ENCODE peak calls at places on chromosomes 2 and 18, in ten cellular contexts. V is uterus; C is pancreas; Y is CD4-positive, alpha-beta T cell; K is aorta; S is IMR-90; O is GM12878; H is tibial nerve; J is WERI-Rb-1; A is heart left ventricle. X is an unnamed sample. For H3K27me3, the result is how much of the 10 kb centered on the place peaks cover.

GRCh38 chr2:176814274-176814673 is 398.3 kb upstream of the HNRNPA3 start:
- DNase-seq in V (no peak), C (no peak), Y (no peak), K (no peak), S (no peak), O (no peak), H (no peak), J (no peak), A (no peak), X (no peak)

GRCh38 chr2:30336978-30337841 is 105.9 kb downstream of the LBH start:
- DNase-seq in V (no peak), C (no peak), Y (peak), K (no peak), S (peak), O (peak), H (no peak), J (no peak), A (no peak), X (no peak)

GRCh38 chr2:171317492-171318125 is 116.2 kb downstream of the METTL8 start:
- DNase-seq in V (no peak), C (no peak), Y (no peak), K (no peak), S (no peak), O (peak), H (no peak), J (no peak), A (no peak), X (no peak)

GRCh38 chr2:236795861-236796219 is 226.2 kb downstream of the ACKR3 start:
- DNase-seq in V (no peak), C (no peak), Y (no peak), K (no peak), S (no peak), O (no peak), H (no peak), J (no peak), A (no peak), X (no peak)

GRCh38 chr2:42959993-42960834 is 167.8 kb upstream of the HAAO start:
- DNase-seq in V (no peak), C (no peak), Y (no peak), K (no peak), S (no peak), O (no peak), H (no peak), J (no peak), A (peak), X (no peak)

GRCh38 chr18:44927127-44927849 is 246.6 kb downstream of the SETBP1 start:
- DNase-seq in V (no peak), C (no peak), Y (no peak), K (no peak), S (no peak), O (no peak), H (no peak), J (no peak), A (no peak), X (no peak)

GRCh38 chr18:56647071-56647470 is 4.1 kb upstream of the WDR7 start:
- DNase-seq in V (no peak), C (no peak), Y (no peak), K (no peak), S (no peak), O (no peak), H (no peak), J (no peak), A (no peak), X (no peak)

GRCh38 chr2:111930875-111931274 is 32.5 kb downstream of the MERTK start:
- DNase-seq in V (no peak), C (no peak), Y (no peak), K (no peak), S (peak), O (peak), H (no peak), J (no peak), A (no peak), X (no peak)

GRCh38 chr18:40555914-40556313 is 1399.1 kb upstream of the PIK3C3 start:
- DNase-seq in V (no peak), C (no peak), Y (no peak), K (no peak), S (peak), O (no peak), H (no peak), J (no peak), A (no peak), X (no peak)

GRCh38 chr2:14901740-14902139 is 269.2 kb downstream of the LRATD1 start:
- DNase-seq in V (no peak), C (no peak), Y (no peak), K (no peak), S (no peak), O (no peak), H (no peak), J (no peak), A (no peak), X (no peak)

GRCh38 chr18:43139288-43139946 is 23.9 kb upstream of the RIT2 start:
- DNase-seq in V (no peak), C (no peak), Y (no peak), K (no peak), S (no peak), O (no peak), H (no peak), J (no peak), A (peak), X (peak)

GRCh38 chr2:68435605-68436004 is 31.5 kb downstream of the FBXO48 start:
- DNase-seq in V (no peak), C (no peak), Y (no peak), K (no peak), S (peak), O (no peak), H (no peak), J (no peak), A (no peak), X (no peak)

GRCh38 chr2:226467221-226467620 is 332.4 kb downstream of the IRS1 start:
- DNase-seq in V (no peak), C (no peak), Y (no peak), K (no peak), S (no peak), O (no peak), H (no peak), J (no peak), A (no peak), X (no peak)

GRCh38 chr2:179898873-179899272 is 37.5 kb upstream of the ZNF385B start:
- DNase-seq in V (no peak), C (no peak), Y (no peak), K (no peak), S (peak), O (no peak), H (no peak), J (peak), A (no peak), X (peak)

GRCh38 chr2:224909885-224910517 is 132.3 kb downstream of the DOCK10 start:
- DNase-seq in V (peak), C (no peak), Y (no peak), K (peak), S (peak), O (no peak), H (peak), J (no peak), A (no peak), X (peak)

GRCh38 chr18:644395-645004 is 13.0 kb upstream of the TYMS start:
- DNase-seq in V (no peak), C (no peak), Y (no peak), K (no peak), S (no peak), O (peak), H (no peak), J (no peak), A (no peak), X (no peak)

GRCh38 chr2:241279413-241279812 is 36.1 kb downstream of the HDLBP start:
- DNase-seq in V (no peak), C (no peak), Y (no peak), K (no peak), S (peak), O (no peak), H (no peak), J (peak), A (no peak), X (no peak)

GRCh38 chr18:7447629-7448028 is 119.5 kb upstream of the PTPRM start:
- DNase-seq in V (no peak), C (no peak), Y (no peak), K (no peak), S (no peak), O (no peak), H (no peak), J (no peak), A (no peak), X (no peak)

GRCh38 chr2:159637988-159638501 is 21.7 kb upstream of the BAZ2B start:
- DNase-seq in V (no peak), C (no peak), Y (no peak), K (no peak), S (peak), O (no peak), H (no peak), J (no peak), A (no peak), X (no peak)

GRCh38 chr2:26647981-26648380 is 6.8 kb upstream of the CIB4 start:
- DNase-seq in V (no peak), C (no peak), Y (no peak), K (no peak), S (no peak), O (no peak), H (no peak), J (peak), A (no peak), X (no peak)

GRCh38 chr18:38250981-38251380 is 685.4 kb upstream of the CELF4 start:
- DNase-seq in V (no peak), C (no peak), Y (no peak), K (no peak), S (no peak), O (no peak), H (no peak), J (peak), A (no peak), X (no peak)

GRCh38 chr2:230640540-230641011 is 72.1 kb upstream of the CAB39 start:
- DNase-seq in V (no peak), C (no peak), Y (no peak), K (no peak), S (peak), O (no peak), H (no peak), J (no peak), A (no peak), X (no peak)

GRCh38 chr2:85132834-85133637 is at the start of gene TCF7L1:
- DNase-seq in V (peak), C (peak), Y (no peak), K (peak), S (peak), O (no peak), H (peak), J (peak), A (peak), X (peak)

GRCh38 chr2:208373460-208374089 is 33.0 kb upstream of the PTH2R start:
- DNase-seq in V (peak), C (no peak), Y (no peak), K (no peak), S (peak), O (no peak), H (peak), J (peak), A (no peak), X (peak)

GRCh38 chr2:205017381-205017780 is 472.1 kb downstream of the PARD3B start:
- DNase-seq in V (no peak), C (no peak), Y (no peak), K (no peak), S (no peak), O (no peak), H (no peak), J (no peak), A (no peak), X (no peak)

GRCh38 chr18:23563377-23564043 is 22.8 kb downstream of the NPC1 start:
- DNase-seq in V (no peak), C (no peak), Y (no peak), K (no peak), S (peak), O (no peak), H (no peak), J (no peak), A (no peak), X (no peak)

GRCh38 chr18:36419188-36419912 is 121.8 kb downstream of the FHOD3 start:
- DNase-seq in V (no peak), C (no peak), Y (no peak), K (no peak), S (peak), O (no peak), H (no peak), J (no peak), A (no peak), X (no peak)

GRCh38 chr2:18413794-18414396 is 146.6 kb downstream of the RDH14 start:
- DNase-seq in V (peak), C (no peak), Y (no peak), K (peak), S (peak), O (no peak), H (peak), J (no peak), A (no peak), X (no peak)

GRCh38 chr18:47969851-47970250 is 39.4 kb upstream of the SMAD2 start:
- DNase-seq in V (no peak), C (no peak), Y (no peak), K (no peak), S (no peak), O (no peak), H (no peak), J (no peak), A (no peak), X (no peak)

GRCh38 chr2:205058409-205058808 is 513.1 kb downstream of the PARD3B start:
- DNase-seq in V (no peak), C (no peak), Y (no peak), K (no peak), S (no peak), O (no peak), H (no peak), J (no peak), A (no peak), X (no peak)

GRCh38 chr2:219010873-219011272 is 17.7 kb upstream of the CRYBA2 start:
- DNase-seq in V (no peak), C (no peak), Y (no peak), K (no peak), S (no peak), O (no peak), H (no peak), J (no peak), A (no peak), X (no peak)

GRCh38 chr2:229856416-229856815 is 65.4 kb downstream of the TRIP12 start:
- DNase-seq in V (no peak), C (no peak), Y (no peak), K (no peak), S (no peak), O (no peak), H (no peak), J (no peak), A (no peak), X (no peak)

GRCh38 chr2:112881217-112882000 is 29.6 kb upstream of the IL37 start:
- DNase-seq in V (no peak), C (no peak), Y (no peak), K (peak), S (peak), O (peak), H (no peak), J (no peak), A (no peak), X (no peak)

DNA sequence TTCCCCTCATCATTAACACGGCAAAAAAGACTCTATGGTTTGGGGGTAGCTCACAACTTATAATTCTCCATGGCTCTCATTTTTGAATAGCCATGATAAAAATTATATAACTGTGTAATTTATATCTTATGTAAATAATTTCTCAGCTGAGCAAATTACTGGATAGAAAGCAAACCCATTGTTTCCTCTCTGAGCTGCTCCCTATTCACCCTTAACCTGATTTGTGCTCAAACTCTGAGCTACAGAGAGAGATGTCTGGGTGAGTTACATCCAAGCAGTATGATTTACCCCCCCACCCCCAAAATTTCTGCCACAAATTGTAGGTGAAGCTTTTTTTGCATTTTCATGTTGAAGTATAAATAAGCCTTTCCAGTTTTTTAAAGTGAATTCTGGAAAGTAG is 123.7 kb downstream of the TFCP2L1 start:
- DNase-seq in V (no peak), C (no peak), Y (no peak), K (no peak), S (no peak), O (no peak), H (no peak), J (no peak), A (no peak), X (no peak)
- H3K27ac ChIP-seq in V (no peak), C (no peak), Y (no peak), K (no peak), S (no peak), O (no peak), H (no peak), J (no peak), A (no peak), X (no peak)

DNA sequence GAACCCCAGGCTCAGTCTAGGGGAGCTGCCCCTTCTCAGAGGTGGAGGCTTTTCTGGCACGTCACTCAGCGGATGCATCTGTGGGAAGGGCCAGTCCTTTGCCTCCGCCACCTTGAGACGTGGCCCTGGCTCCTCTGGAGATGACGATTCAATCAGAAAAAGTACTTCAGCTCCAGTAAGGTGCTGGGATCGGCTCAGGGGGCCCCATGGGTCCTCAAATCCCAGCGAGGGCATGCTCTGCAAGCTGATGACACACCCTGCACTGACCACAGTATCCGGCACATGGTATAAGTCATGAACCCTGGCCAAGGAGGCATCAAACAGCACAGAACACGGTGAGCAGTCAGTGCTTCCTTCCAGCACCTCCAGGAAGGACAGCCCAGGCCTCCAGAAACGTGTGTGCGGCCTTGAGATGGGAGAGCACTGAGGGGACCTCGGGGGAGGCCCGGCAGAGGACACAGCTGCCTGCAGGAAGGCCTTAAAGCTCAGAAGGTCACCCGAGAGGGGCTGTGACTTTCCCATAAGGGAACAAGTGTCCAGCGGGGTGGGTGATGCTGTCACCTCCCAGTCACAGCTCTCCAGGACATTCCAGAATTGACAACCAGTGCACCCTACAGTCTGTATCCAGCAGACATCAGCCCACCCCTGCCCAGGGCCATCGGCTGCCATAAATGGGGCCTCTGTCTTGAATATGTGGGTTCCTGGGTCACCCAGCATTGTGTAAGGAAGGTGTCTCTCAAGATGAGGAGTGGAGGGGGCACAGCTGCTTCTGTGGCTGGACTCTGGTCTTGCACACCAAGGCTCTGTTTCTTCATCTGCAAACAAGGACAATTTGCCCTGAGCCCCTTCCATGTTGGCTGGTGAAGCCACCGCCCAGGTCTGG is 205.8 kb downstream of the NDUFA10 start:
- DNase-seq in V (no peak), C (no peak), Y (no peak), K (no peak), S (no peak), O (no peak), H (no peak), J (no peak), A (peak), X (no peak)
- H3K27me3 ChIP-seq in V (under half), C (under half), Y (under half), K (under half), S (under half), O (under half), H (under half), J (under half), A (under half), X (under half)

GRCh38 chr2:55054076-55054475 is 3.8 kb upstream of the RTN4 start:
- DNase-seq in V (no peak), C (no peak), Y (no peak), K (no peak), S (no peak), O (no peak), H (no peak), J (no peak), A (no peak), X (no peak)

GRCh38 chr2:55052087-55053061 is 2.1 kb upstream of the RTN4 start:
- DNase-seq in V (no peak), C (no peak), Y (no peak), K (no peak), S (peak), O (no peak), H (no peak), J (no peak), A (no peak), X (no peak)

GRCh38 chr2:55057474-55057873 is 7.2 kb upstream of the RTN4 start:
- DNase-seq in V (no peak), C (no peak), Y (no peak), K (no peak), S (no peak), O (no peak), H (no peak), J (no peak), A (no peak), X (peak)

GRCh38 chr2:55056024-55056521 is 5.8 kb upstream of the RTN4 start:
- DNase-seq in V (no peak), C (no peak), Y (no peak), K (no peak), S (peak), O (no peak), H (peak), J (no peak), A (no peak), X (peak)

DNA sequence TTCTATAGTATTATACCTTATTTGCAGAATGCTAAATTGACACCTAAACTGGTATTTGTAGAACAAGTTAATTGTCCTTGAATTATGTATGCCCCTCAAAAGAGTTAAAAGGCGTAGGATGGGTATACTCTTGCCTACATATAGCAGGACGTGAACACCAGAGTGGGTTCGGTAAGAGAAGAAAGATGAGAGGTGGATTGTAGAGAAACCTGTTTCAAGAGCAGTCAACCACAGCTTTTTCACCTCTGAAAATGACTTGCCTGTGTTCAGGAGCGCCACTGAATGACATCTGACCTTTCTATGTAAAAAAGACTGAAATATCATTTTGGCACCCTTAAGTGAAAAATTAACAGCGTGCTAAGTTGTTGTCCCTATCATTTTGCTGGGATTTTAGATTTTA is 4.2 kb upstream of the RTN4 start:
- DNase-seq in V (no peak), C (no peak), Y (no peak), K (no peak), S (no peak), O (no peak), H (no peak), J (no peak), A (no peak), X (no peak)
- H3K27ac ChIP-seq in V (no peak), C (no peak), Y (peak), K (no peak), S (no peak), O (peak), H (no peak), J (no peak), A (no peak), X (no peak)

DNA sequence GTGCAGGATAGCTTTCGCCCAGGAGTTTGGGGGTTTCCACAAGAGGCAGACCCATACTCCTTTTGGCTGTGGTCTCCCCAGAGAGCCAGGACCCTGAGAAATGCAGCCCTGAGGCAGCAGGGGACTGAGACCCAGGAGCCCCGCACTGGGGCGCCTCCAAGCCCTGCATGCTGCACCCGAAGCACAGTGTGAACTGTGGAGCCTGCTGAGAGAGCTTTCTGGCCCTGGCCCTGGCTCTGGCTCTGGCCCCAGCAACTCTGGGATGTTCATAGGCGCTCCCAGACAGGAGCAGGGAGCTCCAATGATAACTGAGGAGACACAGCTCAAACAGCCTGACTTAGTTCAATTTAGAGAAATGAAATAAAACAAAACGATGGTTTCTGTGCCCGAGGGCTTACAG is 96.4 kb upstream of the TEX51 start:
- DNase-seq in V (no peak), C (no peak), Y (no peak), K (no peak), S (no peak), O (no peak), H (no peak), J (no peak), A (no peak), X (no peak)
- H3K27me3 ChIP-seq in V (under half), C (under half), Y (under half), K (under half), S (under half), O (under half), H (under half), J (under half), A (under half), X (under half)